ENCODE peak calls at places on chromosomes 5 and 9, in ten cellular contexts. One of them, this sample, is unnamed.

GRCh38 chr5:77781076-77781475 is 4.9 kb upstream of the TBCA start:
- DNase-seq in foreskin fibroblast: no peak
- DNase-seq in A549: no peak
- DNase-seq in astrocyte of the spinal cord: no peak
- DNase-seq in bronchial epithelial cell: no peak
- DNase-seq in CD8-positive, alpha-beta T cell: no peak
- DNase-seq in AG10803: no peak
- DNase-seq in prostate gland: no peak
- DNase-seq in cardiac fibroblast: no peak
- DNase-seq in upper lobe of right lung: no peak
- DNase-seq in this sample: no peak

GRCh38 chr9:137083418-137084004 is 3.3 kb upstream of the MAN1B1 start:
- DNase-seq in upper lobe of right lung: peak; percentile 61
- DNase-seq in CD8-positive, alpha-beta T cell: no peak
- DNase-seq in prostate gland: no peak
- DNase-seq in bronchial epithelial cell: peak; percentile 97
- DNase-seq in A549: peak; percentile 86
- DNase-seq in astrocyte of the spinal cord: peak; percentile 96
- DNase-seq in cardiac fibroblast: peak; percentile 92
- DNase-seq in AG10803: peak; percentile 94
- DNase-seq in foreskin fibroblast: peak; percentile 94
- DNase-seq in this sample: peak; percentile 95

GRCh38 chr5:31270396-31270795 is 76.9 kb downstream of the CDH6 start:
- DNase-seq in upper lobe of right lung: no peak
- DNase-seq in foreskin fibroblast: no peak
- DNase-seq in CD8-positive, alpha-beta T cell: no peak
- DNase-seq in cardiac fibroblast: peak; percentile 28
- DNase-seq in AG10803: no peak
- DNase-seq in A549: peak; percentile 15
- DNase-seq in prostate gland: no peak
- DNase-seq in bronchial epithelial cell: peak; percentile 8
- DNase-seq in astrocyte of the spinal cord: peak; percentile 13
- DNase-seq in this sample: no peak

GRCh38 chr5:55031492-55031891 is 7.4 kb downstream of the GZMK start:
- DNase-seq in prostate gland: no peak
- DNase-seq in foreskin fibroblast: no peak
- DNase-seq in upper lobe of right lung: no peak
- DNase-seq in astrocyte of the spinal cord: peak; percentile 21
- DNase-seq in AG10803: no peak
- DNase-seq in A549: no peak
- DNase-seq in bronchial epithelial cell: no peak
- DNase-seq in CD8-positive, alpha-beta T cell: no peak
- DNase-seq in cardiac fibroblast: no peak
- DNase-seq in this sample: no peak

GRCh38 chr9:69339620-69340019 is 14.6 kb downstream of the ENTREP1 start:
- DNase-seq in foreskin fibroblast: no peak
- DNase-seq in CD8-positive, alpha-beta T cell: no peak
- DNase-seq in astrocyte of the spinal cord: no peak
- DNase-seq in cardiac fibroblast: no peak
- DNase-seq in prostate gland: no peak
- DNase-seq in A549: no peak
- DNase-seq in AG10803: no peak
- DNase-seq in upper lobe of right lung: no peak
- DNase-seq in bronchial epithelial cell: no peak
- DNase-seq in this sample: no peak

GRCh38 chr9:106820866-106821265 is 42.1 kb upstream of the ZNF462 start:
- DNase-seq in CD8-positive, alpha-beta T cell: no peak
- DNase-seq in cardiac fibroblast: no peak
- DNase-seq in foreskin fibroblast: no peak
- DNase-seq in prostate gland: no peak
- DNase-seq in astrocyte of the spinal cord: no peak
- DNase-seq in upper lobe of right lung: no peak
- DNase-seq in AG10803: peak; percentile 6
- DNase-seq in A549: no peak
- DNase-seq in bronchial epithelial cell: peak; percentile 17
- DNase-seq in this sample: peak; percentile 12

GRCh38 chr9:96566401-96567202 is 53.0 kb downstream of the CDC14B start:
- DNase-seq in foreskin fibroblast: peak; percentile 49
- DNase-seq in bronchial epithelial cell: peak; percentile 35
- DNase-seq in AG10803: peak; percentile 56
- DNase-seq in prostate gland: peak; percentile 69
- DNase-seq in astrocyte of the spinal cord: peak; percentile 38
- DNase-seq in upper lobe of right lung: peak; percentile 92
- DNase-seq in CD8-positive, alpha-beta T cell: peak; percentile 80
- DNase-seq in A549: peak; percentile 77
- DNase-seq in cardiac fibroblast: peak; percentile 45
- DNase-seq in this sample: peak; percentile 52

GRCh38 chr9:127452481-127453092 is 1.3 kb downstream of the LRSAM1 start:
- DNase-seq in upper lobe of right lung: peak; percentile 73
- DNase-seq in cardiac fibroblast: peak; percentile 72
- DNase-seq in AG10803: peak; percentile 35
- DNase-seq in astrocyte of the spinal cord: peak; percentile 8
- DNase-seq in A549: no peak
- DNase-seq in prostate gland: peak; percentile 52
- DNase-seq in foreskin fibroblast: no peak
- DNase-seq in bronchial epithelial cell: no peak
- DNase-seq in CD8-positive, alpha-beta T cell: no peak
- DNase-seq in this sample: peak; percentile 67

GRCh38 chr9:86945868-86946711 is 1.2 kb downstream of the GAS1 start:
- DNase-seq in A549: peak; percentile 70
- DNase-seq in upper lobe of right lung: peak; percentile 81
- DNase-seq in astrocyte of the spinal cord: peak; percentile 65
- DNase-seq in foreskin fibroblast: peak; percentile 87
- DNase-seq in prostate gland: peak; percentile 68
- DNase-seq in cardiac fibroblast: peak; percentile 82
- DNase-seq in CD8-positive, alpha-beta T cell: peak; percentile 60
- DNase-seq in AG10803: peak; percentile 81
- DNase-seq in bronchial epithelial cell: peak; percentile 56
- DNase-seq in this sample: peak; percentile 67

GRCh38 chr9:112006361-112007020 is 109.9 kb downstream of the UGCG start:
- DNase-seq in CD8-positive, alpha-beta T cell: no peak
- DNase-seq in foreskin fibroblast: no peak
- DNase-seq in astrocyte of the spinal cord: peak; percentile 53
- DNase-seq in A549: no peak
- DNase-seq in prostate gland: no peak
- DNase-seq in bronchial epithelial cell: no peak
- DNase-seq in upper lobe of right lung: no peak
- DNase-seq in cardiac fibroblast: no peak
- DNase-seq in AG10803: no peak
- DNase-seq in this sample: no peak

GRCh38 chr9:34163439-34163838 is 15.4 kb upstream of the UBAP1 start:
- DNase-seq in astrocyte of the spinal cord: peak; percentile 14
- DNase-seq in foreskin fibroblast: no peak
- DNase-seq in A549: peak; percentile 84
- DNase-seq in AG10803: peak; percentile 29
- DNase-seq in CD8-positive, alpha-beta T cell: no peak
- DNase-seq in prostate gland: no peak
- DNase-seq in bronchial epithelial cell: peak; percentile 94
- DNase-seq in upper lobe of right lung: peak; percentile 18
- DNase-seq in cardiac fibroblast: peak; percentile 50
- DNase-seq in this sample: peak; percentile 73

GRCh38 chr5:129118405-129118804 is 23.9 kb downstream of the ISOC1 start:
- DNase-seq in upper lobe of right lung: no peak
- DNase-seq in A549: no peak
- DNase-seq in foreskin fibroblast: no peak
- DNase-seq in cardiac fibroblast: no peak
- DNase-seq in AG10803: no peak
- DNase-seq in prostate gland: no peak
- DNase-seq in astrocyte of the spinal cord: peak; percentile 28
- DNase-seq in bronchial epithelial cell: no peak
- DNase-seq in CD8-positive, alpha-beta T cell: no peak
- DNase-seq in this sample: no peak

GRCh38 chr9:28163619-28164018 is 590.3 kb upstream of the C9orf72 start:
- DNase-seq in foreskin fibroblast: no peak
- DNase-seq in upper lobe of right lung: no peak
- DNase-seq in prostate gland: no peak
- DNase-seq in cardiac fibroblast: no peak
- DNase-seq in CD8-positive, alpha-beta T cell: no peak
- DNase-seq in A549: no peak
- DNase-seq in bronchial epithelial cell: peak; percentile 43
- DNase-seq in AG10803: no peak
- DNase-seq in astrocyte of the spinal cord: no peak
- DNase-seq in this sample: no peak

DNA sequence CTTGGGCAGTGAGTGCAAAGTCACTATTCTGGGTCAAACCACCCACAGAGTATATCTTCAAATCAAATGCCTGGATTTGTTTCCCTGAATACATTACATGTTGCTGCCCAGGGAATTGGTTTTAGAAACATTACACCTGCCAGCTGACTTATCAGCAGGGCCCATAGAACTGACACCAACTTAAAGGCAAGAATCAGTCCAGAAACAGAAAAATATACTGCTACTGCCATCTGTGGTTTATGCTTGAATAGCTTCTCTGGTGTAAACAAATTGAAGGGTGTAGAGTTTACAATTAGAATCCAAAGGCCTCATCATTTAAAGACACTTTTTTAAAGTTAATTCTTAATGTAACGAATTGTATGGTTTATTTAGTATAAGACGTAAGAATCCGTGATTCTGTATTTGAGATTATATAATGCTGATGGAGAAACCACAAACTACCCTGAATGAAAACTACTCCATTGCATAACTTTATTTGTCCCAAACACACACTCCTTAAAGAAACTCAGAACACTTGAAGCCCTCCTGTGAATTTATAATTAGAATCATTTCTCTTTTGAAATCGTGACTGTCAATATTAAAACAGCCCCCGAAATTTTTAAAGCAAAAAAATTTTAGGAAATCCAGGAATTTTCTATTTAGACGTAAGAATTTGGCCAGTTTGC is 6.2 kb downstream of the NR6A1 start:
- DNase-seq in prostate gland: no peak
- DNase-seq in cardiac fibroblast: peak; percentile 41
- DNase-seq in bronchial epithelial cell: peak; percentile 47
- DNase-seq in foreskin fibroblast: no peak
- DNase-seq in CD8-positive, alpha-beta T cell: no peak
- DNase-seq in A549: peak; percentile 53
- DNase-seq in AG10803: peak; percentile 31
- DNase-seq in astrocyte of the spinal cord: no peak
- DNase-seq in upper lobe of right lung: no peak
- DNase-seq in this sample: peak; percentile 37
- TF ChIP-seq CTCF in prostate gland: peak; percentile 25
- TF ChIP-seq CTCF in cardiac fibroblast: peak; percentile 33
- TF ChIP-seq CTCF in bronchial epithelial cell: peak; percentile 18
- TF ChIP-seq CTCF in foreskin fibroblast: peak; percentile 31
- TF ChIP-seq CTCF in CD8-positive, alpha-beta T cell: no peak
- TF ChIP-seq CTCF in A549: peak; percentile 50
- TF ChIP-seq CTCF in AG10803: peak; percentile 50
- TF ChIP-seq CTCF in astrocyte of the spinal cord: peak; percentile 41
- TF ChIP-seq CTCF in upper lobe of right lung: peak; percentile 30
- TF ChIP-seq CTCF in this sample: peak; percentile 37

GRCh38 chr9:122138560-122139268 is 20.9 kb downstream of the NDUFA8 start:
- DNase-seq in A549: no peak
- DNase-seq in foreskin fibroblast: no peak
- DNase-seq in bronchial epithelial cell: no peak
- DNase-seq in CD8-positive, alpha-beta T cell: no peak
- DNase-seq in prostate gland: no peak
- DNase-seq in upper lobe of right lung: no peak
- DNase-seq in astrocyte of the spinal cord: no peak
- DNase-seq in AG10803: no peak
- DNase-seq in cardiac fibroblast: no peak
- DNase-seq in this sample: no peak
- H3K4me3 ChIP-seq in A549: no peak overlapping the region
- H3K4me3 ChIP-seq in foreskin fibroblast: no peak overlapping the region
- H3K4me3 ChIP-seq in bronchial epithelial cell: no peak overlapping the region
- H3K4me3 ChIP-seq in CD8-positive, alpha-beta T cell: no peak overlapping the region
- H3K4me3 ChIP-seq in prostate gland: no peak overlapping the region
- H3K4me3 ChIP-seq in upper lobe of right lung: no peak overlapping the region
- H3K4me3 ChIP-seq in astrocyte of the spinal cord: no peak overlapping the region
- H3K4me3 ChIP-seq in AG10803: no peak overlapping the region
- H3K4me3 ChIP-seq in cardiac fibroblast: no peak overlapping the region
- H3K4me3 ChIP-seq in this sample: no peak overlapping the region

GRCh38 chr9:80146466-80146865 is 574.7 kb downstream of the TLE4 start:
- DNase-seq in prostate gland: no peak
- DNase-seq in foreskin fibroblast: peak; percentile 26
- DNase-seq in astrocyte of the spinal cord: peak; percentile 35
- DNase-seq in bronchial epithelial cell: no peak
- DNase-seq in CD8-positive, alpha-beta T cell: no peak
- DNase-seq in upper lobe of right lung: no peak
- DNase-seq in AG10803: peak; percentile 1
- DNase-seq in cardiac fibroblast: no peak
- DNase-seq in A549: peak; percentile 2
- DNase-seq in this sample: peak; percentile 2
- TF ChIP-seq CTCF in prostate gland: no peak
- TF ChIP-seq CTCF in foreskin fibroblast: peak; percentile 22
- TF ChIP-seq CTCF in astrocyte of the spinal cord: peak; percentile 41
- TF ChIP-seq CTCF in bronchial epithelial cell: no peak
- TF ChIP-seq CTCF in CD8-positive, alpha-beta T cell: no peak
- TF ChIP-seq CTCF in upper lobe of right lung: peak; percentile 23
- TF ChIP-seq CTCF in AG10803: peak; percentile 22
- TF ChIP-seq CTCF in cardiac fibroblast: no peak
- TF ChIP-seq CTCF in A549: no peak
- TF ChIP-seq CTCF in this sample: no peak

GRCh38 chr9:83274787-83275186 is 211.8 kb upstream of the RASEF start:
- DNase-seq in cardiac fibroblast: no peak
- DNase-seq in AG10803: no peak
- DNase-seq in bronchial epithelial cell: no peak
- DNase-seq in CD8-positive, alpha-beta T cell: no peak
- DNase-seq in foreskin fibroblast: no peak
- DNase-seq in astrocyte of the spinal cord: no peak
- DNase-seq in upper lobe of right lung: no peak
- DNase-seq in A549: no peak
- DNase-seq in prostate gland: no peak
- DNase-seq in this sample: no peak

GRCh38 chr9:83270116-83270515 is 207.2 kb upstream of the RASEF start:
- DNase-seq in AG10803: no peak
- DNase-seq in CD8-positive, alpha-beta T cell: no peak
- DNase-seq in foreskin fibroblast: no peak
- DNase-seq in astrocyte of the spinal cord: no peak
- DNase-seq in A549: no peak
- DNase-seq in prostate gland: no peak
- DNase-seq in cardiac fibroblast: no peak
- DNase-seq in upper lobe of right lung: no peak
- DNase-seq in bronchial epithelial cell: no peak
- DNase-seq in this sample: no peak

GRCh38 chr9:83267741-83268140 is 204.8 kb upstream of the RASEF start:
- DNase-seq in CD8-positive, alpha-beta T cell: no peak
- DNase-seq in foreskin fibroblast: no peak
- DNase-seq in prostate gland: no peak
- DNase-seq in A549: no peak
- DNase-seq in upper lobe of right lung: no peak
- DNase-seq in AG10803: no peak
- DNase-seq in astrocyte of the spinal cord: no peak
- DNase-seq in cardiac fibroblast: no peak
- DNase-seq in bronchial epithelial cell: no peak
- DNase-seq in this sample: no peak

GRCh38 chr9:83266618-83267543 is 203.9 kb upstream of the RASEF start:
- DNase-seq in CD8-positive, alpha-beta T cell: no peak
- DNase-seq in upper lobe of right lung: no peak
- DNase-seq in bronchial epithelial cell: peak; percentile 22
- DNase-seq in foreskin fibroblast: peak; percentile 69
- DNase-seq in A549: no peak
- DNase-seq in prostate gland: no peak
- DNase-seq in AG10803: peak; percentile 40
- DNase-seq in cardiac fibroblast: peak; percentile 46
- DNase-seq in astrocyte of the spinal cord: no peak
- DNase-seq in this sample: peak; percentile 1

GRCh38 chr9:83271665-83272071 is 208.7 kb upstream of the RASEF start:
- DNase-seq in upper lobe of right lung: no peak
- DNase-seq in bronchial epithelial cell: no peak
- DNase-seq in prostate gland: no peak
- DNase-seq in cardiac fibroblast: peak; percentile 58
- DNase-seq in foreskin fibroblast: no peak
- DNase-seq in astrocyte of the spinal cord: no peak
- DNase-seq in CD8-positive, alpha-beta T cell: no peak
- DNase-seq in A549: no peak
- DNase-seq in AG10803: no peak
- DNase-seq in this sample: no peak
- H3K4me3 ChIP-seq in upper lobe of right lung: no peak overlapping the region
- H3K4me3 ChIP-seq in bronchial epithelial cell: no peak overlapping the region
- H3K4me3 ChIP-seq in prostate gland: no peak overlapping the region
- H3K4me3 ChIP-seq in cardiac fibroblast: no peak overlapping the region
- H3K4me3 ChIP-seq in foreskin fibroblast: no peak overlapping the region
- H3K4me3 ChIP-seq in astrocyte of the spinal cord: no peak overlapping the region
- H3K4me3 ChIP-seq in CD8-positive, alpha-beta T cell: no peak overlapping the region
- H3K4me3 ChIP-seq in A549: no peak overlapping the region
- H3K4me3 ChIP-seq in AG10803: no peak overlapping the region
- H3K4me3 ChIP-seq in this sample: no peak overlapping the region